ENCODE peak calls at places on chromosomes 6 and 20, in five cellular contexts. T is SW 1271, N is breast epithelium, E is NCI-H446, Y is glutamatergic neuron. V is an unnamed sample.
A peak's percentile ranks its signal among the peaks of the same experiment; 100 is the strongest.

GRCh38 chr6:20362623-20363022 is 39.1 kb upstream of the E2F3 start:
- DNase-seq in E (no peak), T (no peak), Y (no peak), N (no peak), V (no peak)

GRCh38 chr20:32329817-32330554 is 28.1 kb upstream of the ASXL1 start:
- DNase-seq in Y (no peak), E (no peak), T (no peak), N (no peak), V (no peak)

GRCh38 chr20:36010081-36010480 is 41.7 kb downstream of the CNBD2 start:
- DNase-seq in E (no peak), T (no peak), N (no peak), Y (no peak), V (no peak)

GRCh38 chr6:27893059-27893835 is 18.9 kb downstream of the OR2B2 start:
- DNase-seq in T (peak; percentile 96), N (peak; percentile 91), Y (peak; percentile 79), E (peak; percentile 97), V (peak; percentile 99)

GRCh38 chr6:51490101-51490500 is 597.3 kb downstream of the PKHD1 start:
- DNase-seq in T (no peak), E (no peak), Y (no peak), N (no peak), V (no peak)

GRCh38 chr20:37120497-37120896 is 24.7 kb upstream of the RBL1 start:
- DNase-seq in Y (no peak), T (no peak), E (no peak), N (no peak), V (no peak)

GRCh38 chr6:452301-453067 is 60.9 kb downstream of the IRF4 start:
- DNase-seq in Y (no peak), N (no peak), T (no peak), E (no peak), V (no peak)

GRCh38 chr6:18720075-18720474 is 332.9 kb downstream of the RNF144B start:
- DNase-seq in N (no peak), T (no peak), Y (no peak), E (no peak), V (no peak)

GRCh38 chr6:35168461-35168861 is 27.3 kb upstream of the TCP11 start:
- DNase-seq in N (no peak), Y (no peak), T (no peak), E (no peak), V (no peak)

GRCh38 chr6:41887355-41887754 is 7.8 kb downstream of the USP49 start:
- DNase-seq in E (no peak), N (no peak), T (no peak), Y (no peak), V (no peak)

GRCh38 chr6:153872946-153873345 is 166.1 kb upstream of the OPRM1 start:
- DNase-seq in Y (no peak), T (no peak), N (no peak), E (no peak), V (no peak)

GRCh38 chr6:85044336-85044735 is 279.9 kb upstream of the TBX18 start:
- DNase-seq in N (no peak), T (no peak), E (no peak), Y (no peak), V (no peak)

GRCh38 chr20:48803522-48804053 is 24.2 kb downstream of the PREX1 start:
- DNase-seq in N (no peak), Y (no peak), T (no peak), E (no peak), V (no peak)

GRCh38 chr6:140001005-140001404 is 626.6 kb upstream of the CITED2 start:
- DNase-seq in E (no peak), Y (no peak), T (no peak), N (no peak), V (no peak)

V was measured in SK-N-DZ.